ENCODE peak calls at places on chromosomes 16 and 17, in ten cellular contexts. O is A549, I is H54, V is HCT116, G is lower leg skin, Q is Peyer's patch, L is heart left ventricle, C is ovary, F is transverse colon, R is body of pancreas. T is an unnamed sample.

GRCh38 chr17:45790296-45790922 is 6.3 kb downstream of the CRHR1 start:
- DNase-seq in Q (no peak), O (no peak), V (no peak), C (no peak), I (no peak), F (no peak), G (no peak), L (no peak), R (peak; percentile 38), T (no peak)

GRCh38 chr17:6523330-6523729 is 33.0 kb downstream of the PITPNM3 start:
- DNase-seq in C (no peak), R (no peak), Q (no peak), I (peak; percentile 69), O (peak; percentile 74), F (no peak), V (peak; percentile 32), L (no peak), G (no peak), T (no peak)

GRCh38 chr16:11047939-11048500 is 103.7 kb downstream of the CLEC16A start:
- DNase-seq in I (no peak), F (no peak), R (no peak), Q (no peak), L (no peak), O (no peak), V (no peak), G (peak; percentile 74), C (no peak), T (no peak)

GRCh38 chr16:89171216-89172170 is at the start of gene CDH15:
- DNase-seq in G (peak; percentile 96), O (peak; percentile 96), I (peak; percentile 92), L (peak; percentile 85), R (peak; percentile 94), V (peak; percentile 98), Q (peak; percentile 95), F (peak; percentile 97), C (peak; percentile 56), T (peak; percentile 99)

GRCh38 chr17:74340470-74341023 is 14.5 kb downstream of the KIF19 start:
- DNase-seq in V (no peak), F (no peak), O (no peak), L (no peak), C (no peak), Q (no peak), I (no peak), G (no peak), R (no peak), T (no peak)

GRCh38 chr16:56183266-56183665 is 8.0 kb upstream of the GNAO1 start:
- DNase-seq in F (no peak), V (no peak), I (no peak), Q (no peak), O (no peak), R (no peak), G (no peak), L (no peak), C (no peak), T (no peak)

GRCh38 chr16:88799569-88800276 is 3.9 kb upstream of the CDT1 start:
- DNase-seq in R (no peak), O (no peak), V (no peak), G (no peak), C (no peak), Q (no peak), I (no peak), L (no peak), F (no peak), T (no peak)

GRCh38 chr16:57175896-57176295 is 9.9 kb downstream of the PSME3IP1 start:
- DNase-seq in C (no peak), I (no peak), G (no peak), V (no peak), Q (no peak), O (no peak), L (no peak), F (no peak), R (no peak), T (no peak)

GRCh38 chr17:17443173-17443572 is 33.6 kb upstream of the MED9 start:
- DNase-seq in Q (no peak), G (peak; percentile 89), V (no peak), L (no peak), O (no peak), I (no peak), C (no peak), F (no peak), R (no peak), T (no peak)

GRCh38 chr17:13176436-13176835 is 158.6 kb upstream of the ELAC2 start:
- DNase-seq in I (no peak), C (no peak), F (no peak), O (no peak), G (no peak), Q (no peak), V (no peak), R (no peak), L (no peak), T (no peak)

GRCh38 chr16:87706278-87707000 is 59.3 kb downstream of the KLHDC4 start:
- DNase-seq in L (no peak), R (no peak), F (no peak), Q (no peak), O (no peak), I (no peak), C (no peak), V (no peak), G (no peak), T (no peak)

GRCh38 chr16:49280022-49280741 is 1.5 kb downstream of the CBLN1 start:
- DNase-seq in V (no peak), C (no peak), O (no peak), I (no peak), R (peak; percentile 38), G (no peak), F (no peak), Q (no peak), L (no peak), T (no peak)

GRCh38 chr17:49016775-49017463 is 19.7 kb downstream of the IGF2BP1 start:
- DNase-seq in L (no peak), F (peak; percentile 42), I (peak; percentile 95), G (peak; percentile 79), O (peak; percentile 91), R (peak; percentile 40), V (peak; percentile 76), Q (no peak), C (no peak), T (no peak)

GRCh38 chr17:27570578-27570914 is 60.4 kb upstream of the LGALS9 start:
- DNase-seq in O (no peak), G (no peak), V (no peak), Q (no peak), I (no peak), L (no peak), C (no peak), F (no peak), R (no peak), T (no peak)

GRCh38 chr16:88451586-88452484 is 1.2 kb upstream of the ZFPM1 start:
- DNase-seq in Q (no peak), L (no peak), C (no peak), O (no peak), I (no peak), V (peak; percentile 36), G (no peak), R (no peak), F (no peak), T (no peak)

GRCh38 chr17:39082482-39082881 is 69.0 kb downstream of the PLXDC1 start:
- DNase-seq in G (no peak), V (no peak), F (no peak), C (no peak), R (no peak), O (no peak), Q (no peak), L (no peak), I (no peak), T (no peak)

GRCh38 chr16:27108051-27108770 is 41.5 kb downstream of the C16orf82 start:
- DNase-seq in Q (no peak), I (no peak), V (no peak), G (peak; percentile 78), C (no peak), R (no peak), O (no peak), L (no peak), F (no peak), T (no peak)

GRCh38 chr16:53541326-53541725 is 38.3 kb upstream of the AKTIP start:
- DNase-seq in R (no peak), F (no peak), I (no peak), V (no peak), L (no peak), Q (no peak), C (no peak), G (no peak), O (no peak), T (no peak)

GRCh38 chr17:73718912-73719311 is 74.7 kb upstream of the SDK2 start:
- DNase-seq in L (no peak), F (no peak), O (no peak), Q (no peak), I (no peak), R (no peak), G (no peak), C (no peak), V (no peak), T (no peak)

GRCh38 chr17:18992454-18993130 is 12.0 kb downstream of the FAM83G start:
- DNase-seq in F (peak; percentile 68), I (no peak), V (no peak), G (no peak), O (no peak), R (no peak), Q (peak; percentile 85), L (no peak), C (no peak), T (no peak)

GRCh38 chr17:8729421-8729820 is 15.2 kb downstream of the CCDC42 start:
- DNase-seq in F (no peak), V (no peak), O (no peak), Q (no peak), L (no peak), I (no peak), R (no peak), G (no peak), C (no peak), T (no peak)
- TF ChIP-seq POLR2A in F (no peak), V (no peak), O (no peak), Q (no peak), L (no peak), I (no peak), R (no peak), G (no peak), C (no peak), T (no peak)

GRCh38 chr17:30344283-30345088 is 10.6 kb upstream of the TMIGD1 start:
- DNase-seq in G (no peak), Q (no peak), O (peak; percentile 85), C (peak; percentile 33), I (no peak), L (peak; percentile 46), V (no peak), R (peak; percentile 74), F (peak; percentile 72), T (no peak)
- TF ChIP-seq POLR2A in G (no peak), Q (no peak), O (no peak), C (no peak), I (no peak), L (no peak), V (no peak), R (peak; percentile 44), F (peak; percentile 48), T (no peak)

GRCh38 chr17:75753514-75754377 is 11.2 kb downstream of the GALK1 start:
- DNase-seq in O (no peak), I (no peak), C (peak; percentile 78), L (peak; percentile 69), Q (peak; percentile 70), V (no peak), R (peak; percentile 65), F (peak; percentile 74), G (no peak), T (peak; percentile 93)
- TF ChIP-seq POLR2A in O (no peak), I (no peak), C (peak; percentile 30), L (no peak), Q (no peak), V (no peak), R (no peak), F (no peak), G (no peak), T (no peak)

GRCh38 chr17:44775136-44775837 is 16.5 kb downstream of the ADAM11 start:
- DNase-seq in I (peak; percentile 99), L (peak; percentile 96), C (peak; percentile 95), V (peak; percentile 97), R (peak; percentile 97), Q (peak; percentile 98), F (peak; percentile 99), G (peak; percentile 99), O (peak; percentile 99), T (peak; percentile 99)
- TF ChIP-seq POLR2A in I (peak; percentile 22), L (no peak), C (no peak), V (peak; percentile 69), R (no peak), Q (no peak), F (no peak), G (no peak), O (peak; percentile 58), T (no peak)